ENCODE peak calls at places on chromosomes 3 and 15, in six cellular contexts. Y is A549, L is endothelial cell of umbilical vein, G is HepG2, J is K562, D is GM12878. N is an unnamed sample.

GRCh38 chr3:138441742-138442141 is 7.3 kb downstream of the ESYT3 start:
- DNase-seq in Y (no peak), L (no peak), G (no peak), J (no peak), D (no peak), N (no peak)

GRCh38 chr3:127849368-127849767 is 27.1 kb upstream of the MGLL start:
- DNase-seq in Y (no peak), L (no peak), G (no peak), J (no peak), D (no peak), N (no peak)

GRCh38 chr3:48400824-48401433 is 28.9 kb downstream of the FBXW12 start:
- DNase-seq in Y (peak), L (peak), G (peak), J (peak), D (peak), N (peak)

GRCh38 chr3:101070260-101071121 is 77.3 kb upstream of the ABI3BP start:
- DNase-seq in Y (peak), L (peak), G (peak), J (peak), D (peak), N (peak)

GRCh38 chr3:108136888-108137814 is 46.3 kb upstream of the CD47 start:
- DNase-seq in Y (no peak), L (no peak), G (no peak), J (no peak), D (no peak), N (no peak)

GRCh38 chr3:55435446-55435845 is 51.7 kb downstream of the WNT5A start:
- DNase-seq in Y (no peak), L (no peak), G (no peak), J (no peak), D (no peak), N (no peak)

GRCh38 chr3:36911990-36912804 is 32.7 kb downstream of the TRANK1 start:
- DNase-seq in Y (peak), L (peak), G (peak), J (peak), D (peak), N (peak)

GRCh38 chr3:20080956-20081554 is 40.8 kb downstream of the KAT2B start:
- DNase-seq in Y (peak), L (peak), G (peak), J (peak), D (peak), N (peak)

GRCh38 chr15:56832125-56832524 is 86.3 kb upstream of the TCF12 start:
- DNase-seq in Y (peak), L (peak), G (no peak), J (no peak), D (no peak), N (no peak)

GRCh38 chr3:162224736-162225135 is 728.1 kb downstream of the OTOL1 start:
- DNase-seq in Y (no peak), L (no peak), G (no peak), J (no peak), D (no peak), N (no peak)

GRCh38 chr3:123159926-123160635 is 41.7 kb upstream of the SEC22A start:
- DNase-seq in Y (no peak), L (no peak), G (no peak), J (no peak), D (no peak), N (no peak)

GRCh38 chr15:39232512-39232911 is 348.4 kb upstream of the THBS1 start:
- DNase-seq in Y (peak), L (no peak), G (no peak), J (no peak), D (no peak), N (no peak)

GRCh38 chr3:151931171-151931570 is 57.7 kb downstream of the SUCNR1 start:
- DNase-seq in Y (no peak), L (peak), G (no peak), J (no peak), D (no peak), N (no peak)

GRCh38 chr15:81886586-81886985 is 159.2 kb downstream of the MEX3B start:
- DNase-seq in Y (no peak), L (no peak), G (no peak), J (no peak), D (no peak), N (no peak)

GRCh38 chr3:30631237-30631961 is 25.0 kb downstream of the TGFBR2 start:
- DNase-seq in Y (peak), L (peak), G (peak), J (no peak), D (no peak), N (peak)

GRCh38 chr3:45499529-45499928 is 95.0 kb upstream of the LIMD1 start:
- DNase-seq in Y (peak), L (peak), G (peak), J (peak), D (no peak), N (peak)

GRCh38 chr3:115040673-115041286 is 106.3 kb downstream of the ZBTB20 start:
- DNase-seq in Y (peak), L (peak), G (peak), J (peak), D (peak), N (peak)

GRCh38 chr15:98876461-98877369 is 130.9 kb downstream of the PGPEP1L start:
- DNase-seq in Y (no peak), L (no peak), G (no peak), J (no peak), D (no peak), N (no peak)

GRCh38 chr3:126310816-126311215 is 46.4 kb downstream of the KLF15 start:
- DNase-seq in Y (no peak), L (no peak), G (no peak), J (no peak), D (no peak), N (no peak)

GRCh38 chr3:160486459-160486869 is 36.9 kb upstream of the TRIM59 start:
- DNase-seq in Y (peak), L (peak), G (peak), J (peak), D (no peak), N (peak)

GRCh38 chr15:28914046-28914445 is 28.3 kb downstream of the APBA2 start:
- DNase-seq in Y (no peak), L (no peak), G (no peak), J (no peak), D (no peak), N (no peak)

GRCh38 chr15:94287794-94288246 is 56.5 kb downstream of the MCTP2 start:
- DNase-seq in Y (no peak), L (no peak), G (no peak), J (no peak), D (peak), N (peak)

GRCh38 chr3:46660003-46660402 is 33.5 kb downstream of the ALS2CL start:
- DNase-seq in Y (no peak), L (no peak), G (no peak), J (no peak), D (no peak), N (no peak)

GRCh38 chr3:174287601-174288180 is 571.4 kb upstream of the NAALADL2 start:
- DNase-seq in Y (no peak), L (no peak), G (no peak), J (no peak), D (no peak), N (no peak)

GRCh38 chr3:70049761-70050160 is 50.2 kb downstream of the SAMMSON start:
- DNase-seq in Y (no peak), L (peak), G (no peak), J (no peak), D (no peak), N (no peak)

GRCh38 chr3:179513867-179514266 is 48.9 kb upstream of the ACTL6A start:
- DNase-seq in Y (no peak), L (no peak), G (no peak), J (no peak), D (no peak), N (no peak)

GRCh38 chr3:146134348-146135117 is 26.5 kb downstream of the PLOD2 start:
- DNase-seq in Y (no peak), L (no peak), G (peak), J (no peak), D (no peak), N (no peak)

GRCh38 chr3:56916697-56917336 is 115.1 kb upstream of the ARHGEF3 start:
- DNase-seq in Y (no peak), L (no peak), G (no peak), J (no peak), D (no peak), N (no peak)

GRCh38 chr3:34178415-34178814 is 380.0 kb downstream of the PDCD6IP start:
- DNase-seq in Y (no peak), L (no peak), G (no peak), J (no peak), D (no peak), N (no peak)

GRCh38 chr3:23668430-23668904 is 137.3 kb upstream of the UBE2E1 start:
- DNase-seq in Y (peak), L (peak), G (no peak), J (no peak), D (no peak), N (no peak)

GRCh38 chr3:69305011-69305410 is 80.9 kb downstream of the FRMD4B start:
- DNase-seq in Y (no peak), L (peak), G (no peak), J (no peak), D (no peak), N (no peak)

GRCh38 chr3:9028134-9028533 is 64.9 kb upstream of the RAD18 start:
- DNase-seq in Y (no peak), L (peak), G (no peak), J (no peak), D (no peak), N (no peak)

GRCh38 chr3:23831517-23832394 is 26.0 kb downstream of the UBE2E1 start:
- DNase-seq in Y (no peak), L (no peak), G (no peak), J (no peak), D (no peak), N (no peak)

GRCh38 chr3:146746190-146746589 is 141.0 kb upstream of the PLSCR5 start:
- DNase-seq in Y (no peak), L (peak), G (no peak), J (no peak), D (no peak), N (no peak)

GRCh38 chr3:78917541-78917940 is 850.3 kb downstream of the ROBO1 start:
- DNase-seq in Y (no peak), L (peak), G (no peak), J (no peak), D (no peak), N (no peak)

GRCh38 chr3:17030438-17030837 is 145.7 kb downstream of the PLCL2 start:
- DNase-seq in Y (no peak), L (no peak), G (no peak), J (no peak), D (no peak), N (no peak)

GRCh38 chr15:37208475-37209363 is 108.4 kb upstream of the MEIS2 start:
- DNase-seq in Y (no peak), L (no peak), G (no peak), J (no peak), D (no peak), N (no peak)

DNA sequence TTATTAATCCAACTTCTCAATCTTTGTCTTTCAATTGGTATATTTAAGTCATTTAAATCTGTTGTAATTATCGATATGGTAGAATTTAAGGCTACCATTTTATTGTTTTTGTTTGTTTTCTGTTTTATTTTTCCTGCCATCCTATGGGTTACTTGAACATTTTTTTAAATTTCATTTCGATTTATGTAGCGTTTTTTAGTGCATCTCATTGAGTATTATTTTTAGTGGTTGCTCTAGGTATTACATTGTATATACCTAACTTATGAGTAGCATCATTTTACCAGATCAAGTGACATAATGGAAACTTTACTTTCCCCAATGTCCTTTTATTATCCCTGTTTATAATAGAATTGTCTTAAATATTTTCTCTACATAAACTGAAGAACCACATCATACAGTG is 247.5 kb upstream of the MRPL3 start:
- DNase-seq in Y (no peak), L (no peak), G (no peak), J (no peak), D (no peak), N (no peak)
- TF ChIP-seq CTCF in Y (no peak), L (no peak), G (no peak), J (no peak), D (no peak), N (no peak)

DNA sequence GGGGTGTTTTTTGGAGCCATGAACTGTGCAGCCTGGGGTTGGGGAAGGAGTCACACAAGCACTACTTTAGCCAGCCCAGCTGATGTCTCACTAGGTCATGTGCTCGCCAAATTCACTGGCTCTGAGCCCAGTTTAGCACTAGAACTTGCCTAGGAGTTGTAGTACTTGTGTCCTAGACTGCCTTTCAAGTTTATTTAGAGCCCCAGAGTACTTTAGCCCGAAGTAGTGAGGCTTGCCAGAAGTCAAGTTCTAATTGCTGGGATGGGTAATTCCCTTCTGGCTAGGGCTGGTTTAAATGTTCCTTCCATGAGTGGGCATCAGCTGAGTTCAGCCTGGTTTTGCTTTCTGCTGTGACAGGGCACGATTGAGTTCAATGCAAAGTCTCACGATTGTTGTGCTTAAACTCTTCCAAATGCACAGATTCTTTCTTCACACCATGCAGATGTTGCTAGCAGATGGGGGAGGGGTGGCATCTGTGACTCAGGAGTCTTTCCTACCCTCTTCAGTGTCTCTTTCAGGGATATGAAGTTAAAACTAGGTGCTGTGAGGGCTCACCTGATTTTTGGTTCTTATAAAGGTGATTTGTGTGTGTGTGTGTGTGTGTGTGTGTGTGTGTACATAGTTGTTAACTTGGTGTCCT is 228.2 kb upstream of the ZPLD1 start:
- DNase-seq in Y (no peak), L (peak), G (no peak), J (no peak), D (no peak), N (no peak)
- H3K4me3 ChIP-seq in Y (no peak), L (no peak), G (no peak), J (no peak), D (no peak), N (no peak)

GRCh38 chr3:21826416-21826815 is 75.4 kb upstream of the ZNF385D start:
- DNase-seq in Y (no peak), L (no peak), G (no peak), J (no peak), D (no peak), N (no peak)
- TF ChIP-seq MYC in Y (no peak), L (no peak), G (no peak), J (no peak), D (no peak), N (no peak)

DNA sequence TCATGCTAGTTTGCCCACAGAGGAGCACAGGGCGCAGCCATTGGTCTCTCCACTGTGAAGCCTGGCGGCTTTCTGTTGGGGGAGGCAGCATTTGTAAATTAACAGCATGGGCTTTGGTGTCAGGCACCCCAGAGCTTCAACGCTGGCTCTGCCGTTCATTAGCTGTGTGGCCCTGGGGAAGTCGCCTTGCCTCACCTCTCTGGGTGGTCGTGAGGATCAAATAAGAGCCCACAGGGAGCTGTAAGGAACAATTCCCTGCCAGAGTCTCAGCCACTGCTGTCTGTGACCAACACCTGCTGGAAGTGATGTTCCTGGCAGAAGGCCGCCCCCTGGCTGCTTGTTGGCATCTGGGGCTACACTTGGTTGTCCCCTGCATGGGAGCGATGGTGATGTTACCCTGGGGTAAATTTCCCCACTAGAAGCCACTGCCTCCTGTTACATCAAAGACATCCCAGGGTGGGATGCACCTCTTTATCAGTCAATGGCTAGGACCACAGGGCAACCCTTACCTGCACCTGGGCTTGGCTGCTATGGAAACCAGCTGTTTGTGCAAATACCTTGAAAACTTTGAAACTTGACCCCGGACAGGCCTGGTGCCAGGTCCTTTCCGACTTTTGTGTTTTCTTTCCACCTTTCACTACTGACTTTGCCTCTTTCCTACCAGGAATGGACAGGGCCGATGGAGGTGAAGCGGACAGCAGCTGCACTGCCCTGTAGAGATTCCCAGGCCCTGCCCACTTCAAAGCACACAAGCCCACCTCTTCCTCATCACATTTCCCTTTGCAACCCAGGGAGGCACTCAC is 36.9 kb downstream of the DNASE1L3 start:
- DNase-seq in Y (peak), L (peak), G (peak), J (peak), D (no peak), N (peak)
- TF ChIP-seq CTCF in Y (peak), L (peak), G (peak), J (peak), D (peak), N (peak)

GRCh38 chr3:104549099-104549714 is 817.5 kb upstream of the ALCAM start:
- DNase-seq in Y (no peak), L (no peak), G (no peak), J (no peak), D (no peak), N (no peak)
- H3K4me3 ChIP-seq in Y (no peak), L (no peak), G (no peak), J (no peak), D (no peak), N (no peak)

GRCh38 chr15:88699861-88700260 is 61.0 kb downstream of the ISG20 start:
- DNase-seq in Y (no peak), L (no peak), G (no peak), J (no peak), D (no peak), N (no peak)
- TF ChIP-seq MYC in Y (no peak), L (no peak), G (no peak), J (no peak), D (no peak), N (no peak)

DNA sequence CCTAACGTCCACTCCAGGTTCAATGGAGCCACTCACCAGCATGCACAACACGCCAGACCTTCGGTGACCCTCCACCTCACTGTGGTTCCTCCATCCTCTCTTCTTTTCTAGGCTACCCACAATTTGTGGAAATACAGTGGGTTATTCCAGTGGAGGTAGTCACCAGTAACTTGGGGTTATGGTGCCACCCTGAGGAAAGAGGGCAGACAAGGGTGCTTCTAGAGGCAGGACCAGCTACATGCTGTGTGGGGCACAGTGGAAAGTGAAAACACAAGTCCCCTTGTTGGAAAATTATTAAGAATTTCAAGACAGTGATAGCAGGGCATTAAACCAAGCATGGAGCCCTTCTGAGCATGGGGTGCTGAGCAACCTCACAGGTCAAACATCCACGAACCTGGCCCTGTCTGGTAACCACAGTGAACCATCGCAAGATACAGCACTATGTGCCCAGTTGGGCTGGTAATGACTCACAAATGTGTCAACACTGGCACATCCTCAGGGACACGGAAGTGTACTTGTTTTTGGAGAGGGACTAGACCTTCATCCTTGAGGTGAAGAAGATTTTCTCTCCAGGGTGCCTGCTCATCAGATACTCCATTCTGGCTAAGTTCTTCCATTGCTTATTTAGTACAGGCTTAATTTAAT is 166.7 kb downstream of the STT3B start:
- DNase-seq in Y (peak), L (peak), G (no peak), J (no peak), D (no peak), N (peak)
- TF ChIP-seq CTCF in Y (no peak), L (no peak), G (peak), J (no peak), D (peak), N (no peak)